ENCODE peak calls at places on chromosome 7, in six cellular contexts. H, Y, Z, M, E and K are unnamed samples.

GRCh38 chr7:151863386-151864079 is 13.4 kb downstream of the PRKAG2 start:
- DNase-seq in M (peak; percentile 44), Z (no peak), E (no peak), H (no peak), Y (peak; percentile 5), K (no peak)

GRCh38 chr7:102451371-102452054 is 13.2 kb downstream of the ALKBH4 start:
- DNase-seq in E (peak; percentile 12), Z (no peak), H (no peak), Y (no peak), M (no peak), K (no peak)

GRCh38 chr7:152881893-152882292 is 122.3 kb downstream of the ACTR3B start:
- DNase-seq in Y (no peak), H (no peak), E (no peak), Z (no peak), M (no peak), K (no peak)

GRCh38 chr7:35485436-35485835 is 209.5 kb downstream of the HERPUD2 start:
- DNase-seq in Y (no peak), Z (no peak), M (no peak), H (no peak), E (no peak), K (no peak)

GRCh38 chr7:14836571-14837189 is 65.9 kb downstream of the DGKB start:
- DNase-seq in E (peak; percentile 90), Z (peak; percentile 20), H (no peak), M (no peak), Y (peak; percentile 70), K (no peak)

GRCh38 chr7:768881-769504 is 41.9 kb upstream of the PRKAR1B start:
- DNase-seq in Y (peak; percentile 71), M (no peak), E (no peak), Z (no peak), H (no peak), K (no peak)

GRCh38 chr7:103573479-103574058 is 127.6 kb upstream of the SLC26A5 start:
- DNase-seq in M (no peak), E (peak; percentile 53), Z (no peak), Y (no peak), H (no peak), K (peak; percentile 14)

GRCh38 chr7:116509982-116510579 is 10.5 kb downstream of the CAV2 start:
- DNase-seq in Z (no peak), E (no peak), H (no peak), M (no peak), Y (no peak), K (no peak)